ENCODE peak calls at places on chromosomes 11 and 22, in seven cellular contexts. C is bronchial epithelial cell, J is A549, B is upper lobe of right lung, L is K562, S is left ventricle myocardium inferior, F is AG04450. Q is an unnamed sample.

GRCh38 chr11:18720811-18721575 is 5.0 kb downstream of the IGSF22 start:
- DNase-seq in C (peak), B (peak), S (peak), J (peak), L (peak), F (no peak), Q (peak)

GRCh38 chr22:38346506-38346905 is 29.3 kb upstream of the CSNK1E start:
- DNase-seq in B (peak), F (no peak), J (no peak), L (no peak), S (no peak), C (no peak), Q (peak)

GRCh38 chr11:9060700-9061111 is 30.7 kb downstream of the SCUBE2 start:
- DNase-seq in L (peak), C (peak), B (no peak), F (no peak), J (peak), S (no peak), Q (no peak)

GRCh38 chr11:131999084-131999483 is 628.7 kb downstream of the NTM start:
- DNase-seq in B (no peak), J (no peak), C (peak), F (no peak), S (no peak), L (no peak), Q (no peak)

GRCh38 chr22:37744589-37744988 is 47.7 kb downstream of the TRIOBP start:
- DNase-seq in C (no peak), S (no peak), B (no peak), L (no peak), F (no peak), J (no peak), Q (no peak)

GRCh38 chr11:1335811-1336761 is 26.7 kb upstream of the TOLLIP start:
- DNase-seq in F (peak), J (no peak), S (peak), C (peak), L (peak), B (no peak), Q (peak)

GRCh38 chr22:32826537-32826936 is 25.0 kb downstream of the TIMP3 start:
- DNase-seq in F (no peak), L (no peak), B (no peak), S (no peak), J (no peak), C (no peak), Q (peak)

GRCh38 chr11:47387944-47388696 is 9.8 kb upstream of the SPI1 start:
- DNase-seq in J (no peak), B (peak), S (no peak), C (no peak), F (no peak), L (peak), Q (no peak)

GRCh38 chr11:76759092-76759491 is 24.1 kb upstream of the TSKU start:
- DNase-seq in B (no peak), C (no peak), L (no peak), S (no peak), J (no peak), F (no peak), Q (no peak)

GRCh38 chr22:19448076-19448607 is 631 bp upstream of the C22orf39 start:
- DNase-seq in S (no peak), C (peak), L (peak), J (peak), F (no peak), B (no peak), Q (peak)

GRCh38 chr11:132357811-132358572 is 987.6 kb downstream of the NTM start:
- DNase-seq in F (no peak), L (no peak), J (no peak), S (no peak), C (no peak), B (no peak), Q (no peak)

GRCh38 chr11:15816996-15817395 is 539.4 kb downstream of the SOX6 start:
- DNase-seq in F (no peak), J (no peak), S (no peak), L (no peak), C (peak), B (no peak), Q (no peak)

GRCh38 chr11:129333873-129334272 is 41.8 kb upstream of the BARX2 start:
- DNase-seq in J (peak), B (no peak), S (no peak), F (no peak), C (peak), L (no peak), Q (no peak)
- TF ChIP-seq CTCF in J (no peak), B (no peak), S (no peak), F (no peak), C (peak), L (no peak), Q (no peak)

GRCh38 chr11:11620966-11621880 is 582 bp downstream of the GALNT18 start:
- DNase-seq in J (peak), B (peak), L (no peak), S (peak), C (peak), F (no peak), Q (peak)
- TF ChIP-seq CTCF in J (peak), B (no peak), L (no peak), S (peak), C (no peak), F (peak), Q (no peak)

GRCh38 chr11:119445850-119446249 is 22.9 kb upstream of the THY1 start:
- DNase-seq in B (no peak), F (no peak), C (no peak), S (no peak), L (no peak), J (no peak), Q (no peak)

GRCh38 chr11:119446434-119446833 is 23.5 kb upstream of the THY1 start:
- DNase-seq in F (no peak), J (no peak), B (no peak), C (no peak), S (no peak), L (no peak), Q (no peak)

GRCh38 chr11:119447664-119448242 is 24.8 kb upstream of the THY1 start:
- DNase-seq in L (no peak), C (peak), S (no peak), B (no peak), J (no peak), F (no peak), Q (no peak)

GRCh38 chr11:119446871-119447663 is 24.1 kb upstream of the THY1 start:
- DNase-seq in S (no peak), C (no peak), L (no peak), F (no peak), J (no peak), B (no peak), Q (no peak)

GRCh38 chr11:119445356-119445755 is 22.4 kb upstream of the THY1 start:
- DNase-seq in S (no peak), B (no peak), L (no peak), C (no peak), J (no peak), F (no peak), Q (no peak)
- TF ChIP-seq CTCF in S (no peak), B (no peak), L (no peak), C (no peak), J (no peak), F (no peak), Q (no peak)

GRCh38 chr22:49991907-49992533 is 20.5 kb downstream of the IL17REL start:
- DNase-seq in J (no peak), L (no peak), B (peak), S (no peak), C (no peak), F (no peak), Q (no peak)

GRCh38 chr22:49992921-49993648 is 19.5 kb downstream of the IL17REL start:
- DNase-seq in F (no peak), S (peak), L (peak), B (peak), C (peak), J (peak), Q (peak)

GRCh38 chr22:49995059-49995412 is 17.5 kb downstream of the IL17REL start:
- DNase-seq in C (no peak), B (peak), F (no peak), J (no peak), L (no peak), S (no peak), Q (no peak)

GRCh38 chr22:49994361-49995058 is 18.1 kb downstream of the IL17REL start:
- DNase-seq in F (no peak), S (no peak), B (peak), C (no peak), L (no peak), J (no peak), Q (peak)

GRCh38 chr22:49993649-49994360 is 18.8 kb downstream of the IL17REL start:
- DNase-seq in L (no peak), J (no peak), F (no peak), B (peak), C (no peak), S (no peak), Q (no peak)
- TF ChIP-seq CTCF in L (no peak), J (no peak), F (no peak), B (no peak), C (no peak), S (peak), Q (no peak)

GRCh38 chr22:48004038-48004437 is 1241.6 kb downstream of the TBC1D22A start:
- DNase-seq in J (no peak), S (no peak), C (no peak), F (no peak), L (no peak), B (no peak), Q (no peak)
- TF ChIP-seq CTCF in J (no peak), S (no peak), C (no peak), F (no peak), L (no peak), B (no peak), Q (no peak)

GRCh38 chr22:35601743-35602633 is 15.1 kb downstream of the MB start:
- DNase-seq in F (peak), B (peak), C (peak), J (no peak), S (no peak), L (no peak), Q (no peak)
- TF ChIP-seq CTCF in F (no peak), B (no peak), C (no peak), J (no peak), S (no peak), L (no peak), Q (no peak)

Q was measured in sigmoid colon.